ENCODE peak calls at places on chromosomes 13 and 19, in seven cellular contexts. One of them, this sample, is unnamed.

GRCh38 chr19:6516018-6516658 is 14.0 kb upstream of the TUBB4A start:
- DNase-seq in lower lobe of right lung: peak
- DNase-seq in amygdala: peak
- DNase-seq in cardiac muscle cell: peak
- DNase-seq in posterior cingulate gyrus: peak
- DNase-seq in endothelial cell: peak
- DNase-seq in activated CD8-positive, alpha-beta memory T cell treated with anti-CD3 and anti-CD28 coated beads, Interleukin-2, amount 50 U/mL, for 4 hours: peak
- DNase-seq in this sample: peak

GRCh38 chr13:108269601-108270328 is at the start of gene TNFSF13B:
- DNase-seq in amygdala: peak
- DNase-seq in cardiac muscle cell: peak
- DNase-seq in posterior cingulate gyrus: peak
- DNase-seq in lower lobe of right lung: peak
- DNase-seq in activated CD8-positive, alpha-beta memory T cell treated with anti-CD3 and anti-CD28 coated beads, Interleukin-2, amount 50 U/mL, for 4 hours: peak
- DNase-seq in endothelial cell: peak
- DNase-seq in this sample: peak

GRCh38 chr19:20247016-20247683 is 80.1 kb downstream of the ZNF486 start:
- DNase-seq in posterior cingulate gyrus: peak
- DNase-seq in cardiac muscle cell: peak
- DNase-seq in lower lobe of right lung: no peak
- DNase-seq in amygdala: peak
- DNase-seq in endothelial cell: peak
- DNase-seq in activated CD8-positive, alpha-beta memory T cell treated with anti-CD3 and anti-CD28 coated beads, Interleukin-2, amount 50 U/mL, for 4 hours: peak
- DNase-seq in this sample: peak

GRCh38 chr19:4717191-4717965 is 6.3 kb downstream of the DPP9 start:
- DNase-seq in posterior cingulate gyrus: peak
- DNase-seq in activated CD8-positive, alpha-beta memory T cell treated with anti-CD3 and anti-CD28 coated beads, Interleukin-2, amount 50 U/mL, for 4 hours: no peak
- DNase-seq in cardiac muscle cell: no peak
- DNase-seq in endothelial cell: no peak
- DNase-seq in lower lobe of right lung: peak
- DNase-seq in amygdala: no peak
- DNase-seq in this sample: no peak

GRCh38 chr19:35509861-35510625 is 3.4 kb downstream of the DMKN start:
- DNase-seq in lower lobe of right lung: peak
- DNase-seq in posterior cingulate gyrus: peak
- DNase-seq in cardiac muscle cell: peak
- DNase-seq in activated CD8-positive, alpha-beta memory T cell treated with anti-CD3 and anti-CD28 coated beads, Interleukin-2, amount 50 U/mL, for 4 hours: peak
- DNase-seq in endothelial cell: peak
- DNase-seq in amygdala: peak
- DNase-seq in this sample: peak

GRCh38 chr19:38452430-38453366 is 19.2 kb downstream of the RYR1 start:
- DNase-seq in activated CD8-positive, alpha-beta memory T cell treated with anti-CD3 and anti-CD28 coated beads, Interleukin-2, amount 50 U/mL, for 4 hours: no peak
- DNase-seq in lower lobe of right lung: no peak
- DNase-seq in cardiac muscle cell: peak
- DNase-seq in posterior cingulate gyrus: peak
- DNase-seq in amygdala: no peak
- DNase-seq in endothelial cell: peak
- DNase-seq in this sample: no peak

GRCh38 chr13:100124265-100124664 is 35.4 kb downstream of the PCCA start:
- DNase-seq in activated CD8-positive, alpha-beta memory T cell treated with anti-CD3 and anti-CD28 coated beads, Interleukin-2, amount 50 U/mL, for 4 hours: no peak
- DNase-seq in amygdala: no peak
- DNase-seq in posterior cingulate gyrus: no peak
- DNase-seq in cardiac muscle cell: no peak
- DNase-seq in endothelial cell: no peak
- DNase-seq in lower lobe of right lung: no peak
- DNase-seq in this sample: no peak

GRCh38 chr19:27974082-27974513 is 1238.9 kb downstream of the UQCRFS1 start:
- DNase-seq in lower lobe of right lung: no peak
- DNase-seq in endothelial cell: peak
- DNase-seq in cardiac muscle cell: peak
- DNase-seq in amygdala: peak
- DNase-seq in activated CD8-positive, alpha-beta memory T cell treated with anti-CD3 and anti-CD28 coated beads, Interleukin-2, amount 50 U/mL, for 4 hours: no peak
- DNase-seq in posterior cingulate gyrus: peak
- DNase-seq in this sample: no peak

GRCh38 chr13:93900735-93901134 is 578.7 kb downstream of the DCT start:
- DNase-seq in cardiac muscle cell: no peak
- DNase-seq in amygdala: no peak
- DNase-seq in posterior cingulate gyrus: no peak
- DNase-seq in endothelial cell: no peak
- DNase-seq in activated CD8-positive, alpha-beta memory T cell treated with anti-CD3 and anti-CD28 coated beads, Interleukin-2, amount 50 U/mL, for 4 hours: no peak
- DNase-seq in lower lobe of right lung: no peak
- DNase-seq in this sample: no peak

GRCh38 chr13:99981115-99982020 is at the start of gene ZIC2:
- DNase-seq in amygdala: no peak
- DNase-seq in activated CD8-positive, alpha-beta memory T cell treated with anti-CD3 and anti-CD28 coated beads, Interleukin-2, amount 50 U/mL, for 4 hours: no peak
- DNase-seq in cardiac muscle cell: peak
- DNase-seq in lower lobe of right lung: no peak
- DNase-seq in endothelial cell: peak
- DNase-seq in posterior cingulate gyrus: peak
- DNase-seq in this sample: no peak

GRCh38 chr19:38004505-38005223 is 97.7 kb downstream of the SIPA1L3 start:
- DNase-seq in cardiac muscle cell: peak
- DNase-seq in posterior cingulate gyrus: peak
- DNase-seq in activated CD8-positive, alpha-beta memory T cell treated with anti-CD3 and anti-CD28 coated beads, Interleukin-2, amount 50 U/mL, for 4 hours: no peak
- DNase-seq in amygdala: peak
- DNase-seq in lower lobe of right lung: peak
- DNase-seq in endothelial cell: peak
- DNase-seq in this sample: peak

GRCh38 chr13:101455863-101456262 is 3.4 kb downstream of the ITGBL1 start:
- DNase-seq in lower lobe of right lung: no peak
- DNase-seq in cardiac muscle cell: no peak
- DNase-seq in amygdala: no peak
- DNase-seq in posterior cingulate gyrus: no peak
- DNase-seq in endothelial cell: no peak
- DNase-seq in activated CD8-positive, alpha-beta memory T cell treated with anti-CD3 and anti-CD28 coated beads, Interleukin-2, amount 50 U/mL, for 4 hours: no peak
- DNase-seq in this sample: no peak